ENCODE peak calls at places on chromosomes 13 and 19, in seven cellular contexts. N is esophagus squamous epithelium, B is thyroid gland, I is IMR-90, F is testis, W is uterus, Y is body of pancreas. L is an unnamed sample.

GRCh38 chr13:37636701-37637100 is 38.1 kb upstream of the POSTN start:
- DNase-seq in W (no peak), F (no peak), B (no peak), Y (no peak), I (no peak), N (no peak), L (no peak)

GRCh38 chr19:35216026-35216832 is 12.3 kb downstream of the FAM187B start:
- DNase-seq in F (no peak), N (no peak), I (no peak), B (no peak), W (no peak), Y (no peak), L (no peak)

GRCh38 chr13:23377603-23378002 is 55.9 kb downstream of the SACS start:
- DNase-seq in Y (no peak), I (no peak), F (no peak), W (peak; percentile 29), N (no peak), B (no peak), L (no peak)

GRCh38 chr13:37381502-37381901 is 217.1 kb downstream of the POSTN start:
- DNase-seq in B (no peak), N (no peak), I (no peak), F (no peak), W (no peak), Y (no peak), L (no peak)

GRCh38 chr13:72205773-72206172 is 338.8 kb upstream of the DACH1 start:
- DNase-seq in W (no peak), I (no peak), B (no peak), N (no peak), F (no peak), Y (no peak), L (peak; percentile 4)

GRCh38 chr19:40190891-40191835 is at the start of gene MAP3K10:
- DNase-seq in W (peak; percentile 68), B (peak; percentile 59), I (peak; percentile 51), N (peak; percentile 20), Y (peak; percentile 73), F (peak; percentile 79), L (peak; percentile 91)

GRCh38 chr19:53131732-53132131 is 978 bp downstream of the ZNF415 start:
- DNase-seq in Y (no peak), I (no peak), B (no peak), W (no peak), N (no peak), F (peak; percentile 60), L (no peak)

GRCh38 chr19:1651061-1651547 is 1.3 kb downstream of the TCF3 start:
- DNase-seq in W (no peak), Y (no peak), I (peak; percentile 16), B (no peak), N (no peak), F (no peak), L (no peak)

GRCh38 chr13:35349052-35349451 is 127.4 kb downstream of the MAB21L1 start:
- DNase-seq in Y (no peak), B (no peak), W (no peak), F (no peak), I (no peak), N (no peak), L (no peak)

GRCh38 chr19:53655042-53655665 is 23.4 kb downstream of the DPRX start:
- DNase-seq in N (no peak), F (no peak), W (no peak), I (no peak), Y (no peak), B (no peak), L (no peak)

GRCh38 chr13:110272651-110273050 is 34.3 kb downstream of the COL4A1 start:
- DNase-seq in W (no peak), F (no peak), I (no peak), N (no peak), Y (peak; percentile 2), B (no peak), L (no peak)

GRCh38 chr19:4557971-4558941 is 1.2 kb downstream of the SEMA6B start:
- DNase-seq in B (no peak), N (no peak), I (no peak), F (peak; percentile 50), Y (peak; percentile 61), W (no peak), L (no peak)

GRCh38 chr19:56839665-56840451 is 668 bp downstream of the PEG3 start:
- DNase-seq in B (peak; percentile 98), F (peak; percentile 98), I (no peak), N (peak; percentile 55), W (peak; percentile 98), Y (peak; percentile 94), L (no peak)

GRCh38 chr19:46021531-46022041 is 1.3 kb downstream of the PGLYRP1 start:
- DNase-seq in N (no peak), B (peak; percentile 45), Y (no peak), I (no peak), W (no peak), F (no peak), L (no peak)

GRCh38 chr13:27851481-27851880 is 59.2 kb downstream of the GSX1 start:
- DNase-seq in I (no peak), F (no peak), N (no peak), B (no peak), Y (no peak), W (no peak), L (no peak)

GRCh38 chr13:79295906-79296564 is 110.0 kb downstream of the RBM26 start:
- DNase-seq in B (no peak), W (no peak), Y (no peak), I (peak; percentile 11), N (no peak), F (no peak), L (no peak)

GRCh38 chr19:49691243-49692101 is 556 bp downstream of the CPT1C start:
- DNase-seq in W (peak; percentile 64), F (peak; percentile 69), I (peak; percentile 70), Y (no peak), B (peak; percentile 35), N (no peak), L (peak; percentile 74)

GRCh38 chr19:31355330-31356289 is 6.4 kb upstream of the TSHZ3 start:
- DNase-seq in I (no peak), F (no peak), W (no peak), Y (no peak), B (no peak), N (no peak), L (no peak)

GRCh38 chr13:36130542-36131214 is 504 bp downstream of the DCLK1 start:
- DNase-seq in F (peak; percentile 41), Y (no peak), B (peak; percentile 42), W (peak; percentile 22), I (no peak), N (no peak), L (no peak)

GRCh38 chr19:38425810-38426466 is at the start of gene RASGRP4:
- DNase-seq in F (no peak), Y (no peak), N (no peak), I (no peak), B (no peak), W (no peak), L (no peak)

GRCh38 chr13:38670627-38671026 is 16.2 kb upstream of the FREM2 start:
- DNase-seq in N (no peak), I (peak; percentile 2), Y (no peak), F (no peak), W (no peak), B (peak; percentile 28), L (no peak)

GRCh38 chr13:75470676-75471075 is 11.3 kb downstream of the TBC1D4 start:
- DNase-seq in N (no peak), I (no peak), W (no peak), F (no peak), B (peak; percentile 51), Y (no peak), L (no peak)

GRCh38 chr13:75468602-75469001 is 13.4 kb downstream of the TBC1D4 start:
- DNase-seq in N (no peak), I (no peak), Y (no peak), W (no peak), F (no peak), B (no peak), L (no peak)

GRCh38 chr13:75474956-75475355 is 7.0 kb downstream of the TBC1D4 start:
- DNase-seq in N (no peak), B (no peak), Y (no peak), W (no peak), F (no peak), I (no peak), L (no peak)

GRCh38 chr13:75469087-75469486 is 12.9 kb downstream of the TBC1D4 start:
- DNase-seq in F (no peak), Y (no peak), W (no peak), N (no peak), B (no peak), I (no peak), L (no peak)

DNA sequence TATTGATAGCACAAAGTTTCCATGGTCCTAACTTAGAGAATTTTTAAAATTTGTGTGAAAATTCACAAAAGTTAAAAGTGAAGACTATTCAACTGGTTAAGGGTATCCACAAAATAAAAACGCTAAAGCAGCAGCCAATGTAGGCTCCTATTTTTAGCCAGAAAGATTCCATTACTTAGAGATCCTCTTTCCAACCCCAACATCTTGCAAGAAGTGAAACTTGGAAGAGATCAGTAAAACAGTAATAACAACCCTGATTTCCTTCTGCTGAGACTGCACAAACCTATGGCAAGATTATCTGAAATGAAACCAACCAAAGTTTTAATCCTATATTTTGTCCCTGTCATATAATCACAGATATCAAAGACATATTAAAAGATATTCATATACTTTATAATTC is 8.5 kb downstream of the TBC1D4 start:
- DNase-seq in I (no peak), F (no peak), W (no peak), Y (no peak), B (no peak), N (no peak), L (no peak)
- TF ChIP-seq POLR2A in I (no peak), F (no peak), W (no peak), Y (no peak), B (no peak), N (no peak), L (no peak)

GRCh38 chr13:51804295-51805172 is 571 bp upstream of the DHRS12 start:
- DNase-seq in F (peak; percentile 40), B (peak; percentile 43), W (peak; percentile 61), Y (peak; percentile 59), N (no peak), I (no peak), L (no peak)
- TF ChIP-seq POLR2A in F (no peak), B (no peak), W (no peak), Y (no peak), N (no peak), I (no peak), L (no peak)

GRCh38 chr19:58572818-58573657 is at the start of gene MZF1:
- DNase-seq in N (no peak), I (peak; percentile 100), B (peak; percentile 100), F (peak; percentile 100), W (peak; percentile 100), Y (peak; percentile 99), L (peak; percentile 99)

GRCh38 chr19:58578430-58578925 is 5.3 kb upstream of the MZF1 start:
- DNase-seq in B (no peak), W (no peak), Y (no peak), F (no peak), N (no peak), I (no peak), L (no peak)

GRCh38 chr19:58577581-58578429 is 4.7 kb upstream of the MZF1 start:
- DNase-seq in B (no peak), W (no peak), F (no peak), I (no peak), Y (no peak), N (no peak), L (no peak)

GRCh38 chr19:58573658-58574164 is 576 bp upstream of the MZF1 start:
- DNase-seq in N (no peak), F (no peak), W (no peak), Y (no peak), I (no peak), B (no peak), L (no peak)

GRCh38 chr19:58575183-58576041 is 2.3 kb upstream of the MZF1 start:
- DNase-seq in F (peak; percentile 96), I (peak; percentile 85), B (peak; percentile 94), N (no peak), Y (peak; percentile 86), W (peak; percentile 90), L (peak; percentile 90)
- TF ChIP-seq POLR2A in F (no peak), I (peak; percentile 87), B (peak; percentile 73), N (no peak), Y (peak; percentile 70), W (peak; percentile 33), L (peak; percentile 85)

GRCh38 chr13:26590951-26591350 is 33.5 kb downstream of the WASF3 start:
- DNase-seq in F (no peak), Y (no peak), B (no peak), W (no peak), N (no peak), I (no peak), L (no peak)
- TF ChIP-seq POLR2A in F (no peak), Y (no peak), B (no peak), W (no peak), N (no peak), I (no peak), L (no peak)